ENCODE peak calls at places on chromosomes 4 and X, in five cellular contexts. L is HAP-1, F is NCI-H146, Y is uterus, B is AG10803. S is an unnamed sample.

GRCh38 chr4:158172558-158173258 is at the start of gene GASK1B:
- DNase-seq in B (peak), L (peak), F (peak), Y (peak), S (peak)

GRCh38 chrX:134551365-134552095 is 91.6 kb downstream of the HPRT1 start:
- DNase-seq in Y (no peak), F (no peak), L (no peak), B (peak), S (peak)

GRCh38 chr4:152106113-152106763 is 345.4 kb upstream of the GATB start:
- DNase-seq in L (peak), B (peak), Y (peak), F (no peak), S (peak)

GRCh38 chr4:20313237-20314030 is 61.7 kb downstream of the SLIT2 start:
- DNase-seq in F (no peak), Y (peak), B (no peak), L (no peak), S (peak)

GRCh38 chr4:80184791-80185756 is 12.2 kb upstream of the PRDM8 start:
- DNase-seq in F (peak), B (no peak), L (no peak), Y (no peak), S (peak)

GRCh38 chr4:170805352-170805751 is 715.6 kb upstream of the AADAT start:
- DNase-seq in F (no peak), Y (no peak), B (no peak), L (peak), S (no peak)

GRCh38 chr4:1093391-1094335 is 19.7 kb downstream of the RNF212 start:
- DNase-seq in L (no peak), B (no peak), F (no peak), Y (no peak), S (no peak)

GRCh38 chrX:10017866-10018265 is 50.7 kb downstream of the CLDN34 start:
- DNase-seq in L (peak), Y (no peak), B (peak), F (no peak), S (peak)

GRCh38 chr4:18342847-18343246 is 321.3 kb upstream of the LCORL start:
- DNase-seq in L (no peak), F (no peak), Y (no peak), B (no peak), S (no peak)

GRCh38 chr4:166043801-166044200 is 170.8 kb downstream of the TLL1 start:
- DNase-seq in Y (no peak), B (no peak), L (peak), F (no peak), S (no peak)

GRCh38 chr4:170776983-170777382 is 687.2 kb upstream of the AADAT start:
- DNase-seq in F (peak), Y (no peak), B (no peak), L (no peak), S (no peak)

GRCh38 chr4:80182237-80182866 is 15.0 kb upstream of the PRDM8 start:
- DNase-seq in L (no peak), B (no peak), F (no peak), Y (no peak), S (no peak)

GRCh38 chr4:132062611-132063239 is 1086.4 kb upstream of the PCDH10 start:
- DNase-seq in B (no peak), Y (no peak), F (no peak), L (no peak), S (no peak)

GRCh38 chr4:22595684-22596083 is 79.8 kb upstream of the ADGRA3 start:
- DNase-seq in L (no peak), Y (no peak), B (no peak), F (no peak), S (no peak)

GRCh38 chrX:70979136-70979762 is 48.4 kb upstream of the SLC7A3 start:
- DNase-seq in F (peak), Y (no peak), L (peak), B (peak), S (peak)

GRCh38 chr4:29151584-29151983 is 1568.6 kb upstream of the PCDH7 start:
- DNase-seq in B (no peak), L (no peak), F (no peak), Y (no peak), S (no peak)

GRCh38 chrX:39886282-39886681 is 211.5 kb downstream of the BCOR start:
- DNase-seq in L (no peak), Y (no peak), F (no peak), B (no peak), S (no peak)

GRCh38 chr4:2961411-2962098 is 1.7 kb downstream of the NOP14 start:
- DNase-seq in L (peak), F (no peak), B (no peak), Y (no peak), S (no peak)

GRCh38 chr4:37216209-37216608 is 28.3 kb upstream of the NWD2 start:
- DNase-seq in B (no peak), Y (no peak), L (no peak), F (no peak), S (no peak)

GRCh38 chr4:2412885-2413716 is 5.3 kb downstream of the ZFYVE28 start:
- DNase-seq in Y (peak), L (no peak), F (peak), B (peak), S (peak)

GRCh38 chr4:8144359-8144758 is 14.3 kb downstream of the ABLIM2 start:
- DNase-seq in L (peak), Y (no peak), F (peak), B (no peak), S (no peak)

GRCh38 chrX:18674417-18674787 is 2.5 kb upstream of the RS1 start:
- DNase-seq in B (no peak), F (peak), L (peak), Y (no peak), S (no peak)

GRCh38 chr4:7828011-7828720 is 111.5 kb downstream of the AFAP1 start:
- DNase-seq in F (no peak), B (peak), Y (peak), L (no peak), S (no peak)

GRCh38 chr4:62531250-62531649 is 1331.1 kb downstream of the ADGRL3 start:
- DNase-seq in L (no peak), F (no peak), B (no peak), Y (no peak), S (no peak)

GRCh38 chr4:175456131-175456530 is 355.9 kb downstream of the GPM6A start:
- DNase-seq in Y (no peak), L (no peak), B (no peak), F (no peak), S (no peak)

GRCh38 chr4:83771113-83771705 is 235.3 kb downstream of the GPAT3 start:
- DNase-seq in B (peak), F (peak), L (peak), Y (no peak), S (peak)

GRCh38 chr4:48602222-48602621 is 112.2 kb downstream of the ZAR1 start:
- DNase-seq in B (peak), F (no peak), L (no peak), Y (no peak), S (no peak)

GRCh38 chr4:52098618-52099017 is 47.5 kb downstream of the SPATA18 start:
- DNase-seq in L (no peak), F (no peak), Y (no peak), B (no peak), S (peak)

GRCh38 chrX:43493751-43494150 is 162.3 kb upstream of the MAOA start:
- DNase-seq in F (no peak), Y (no peak), B (no peak), L (no peak), S (no peak)

GRCh38 chr4:159552979-159553768 is 450.3 kb downstream of the RAPGEF2 start:
- DNase-seq in Y (no peak), F (no peak), L (no peak), B (no peak), S (no peak)

GRCh38 chrX:133414399-133415275 is 652 bp downstream of the GPC4 start:
- DNase-seq in L (peak), Y (peak), B (peak), F (no peak), S (peak)

GRCh38 chr4:153122855-153123254 is 81.4 kb upstream of the TRIM2 start:
- DNase-seq in B (no peak), F (no peak), Y (no peak), L (no peak), S (no peak)

GRCh38 chr4:118967393-118967792 is 78.7 kb downstream of the SYNPO2 start:
- DNase-seq in B (peak), L (no peak), Y (peak), F (no peak), S (peak)

GRCh38 chr4:139633661-139634060 is 32.0 kb upstream of the MGST2 start:
- DNase-seq in L (peak), Y (peak), B (peak), F (peak), S (peak)

GRCh38 chr4:19239565-19239964 is 1012.1 kb upstream of the SLIT2 start:
- DNase-seq in F (no peak), L (no peak), Y (no peak), B (no peak), S (peak)